ENCODE peak calls at places on chromosomes 6 and 20, in four cellular contexts. One of them, this sample, is unnamed. For H3K4me1, the result is how much of the 10 kb centered on the place peaks cover.

GRCh38 chr6:54404791-54405190 is 96.5 kb downstream of the TINAG start:
- DNase-seq in colonic mucosa: no peak
- DNase-seq in effector memory CD4-positive, alpha-beta T cell: no peak
- DNase-seq in trophoblast cell: no peak
- DNase-seq in this sample: no peak

GRCh38 chr6:103872219-103872618 is 987.5 kb downstream of the HACE1 start:
- DNase-seq in trophoblast cell: no peak
- DNase-seq in colonic mucosa: no peak
- DNase-seq in effector memory CD4-positive, alpha-beta T cell: no peak
- DNase-seq in this sample: no peak

GRCh38 chr6:153062516-153062915 is 60.0 kb upstream of the MTRF1L start:
- DNase-seq in effector memory CD4-positive, alpha-beta T cell: no peak
- DNase-seq in colonic mucosa: no peak
- DNase-seq in trophoblast cell: no peak
- DNase-seq in this sample: no peak

GRCh38 chr20:4076671-4077070 is 61.3 kb upstream of the RNF24 start:
- DNase-seq in trophoblast cell: no peak
- DNase-seq in colonic mucosa: no peak
- DNase-seq in effector memory CD4-positive, alpha-beta T cell: no peak
- DNase-seq in this sample: peak

GRCh38 chr6:26233608-26234420 is 131.2 kb upstream of the BTN3A2 start:
- DNase-seq in trophoblast cell: peak
- DNase-seq in effector memory CD4-positive, alpha-beta T cell: peak
- DNase-seq in colonic mucosa: peak
- DNase-seq in this sample: peak

GRCh38 chr6:161684721-161685120 is 410.9 kb upstream of the AGPAT4 start:
- DNase-seq in colonic mucosa: no peak
- DNase-seq in trophoblast cell: no peak
- DNase-seq in effector memory CD4-positive, alpha-beta T cell: no peak
- DNase-seq in this sample: no peak

GRCh38 chr6:93193868-93194267 is 225.5 kb downstream of the EPHA7 start:
- DNase-seq in trophoblast cell: no peak
- DNase-seq in colonic mucosa: no peak
- DNase-seq in effector memory CD4-positive, alpha-beta T cell: no peak
- DNase-seq in this sample: no peak

GRCh38 chr6:118768904-118769325 is 117.5 kb upstream of the CEP85L start:
- DNase-seq in colonic mucosa: no peak
- DNase-seq in trophoblast cell: no peak
- DNase-seq in effector memory CD4-positive, alpha-beta T cell: no peak
- DNase-seq in this sample: peak

GRCh38 chr6:27894839-27895762 is 17.1 kb downstream of the OR2B2 start:
- DNase-seq in effector memory CD4-positive, alpha-beta T cell: peak
- DNase-seq in colonic mucosa: peak
- DNase-seq in trophoblast cell: peak
- DNase-seq in this sample: peak

GRCh38 chr6:27896398-27896796 is 15.8 kb downstream of the OR2B2 start:
- DNase-seq in effector memory CD4-positive, alpha-beta T cell: no peak
- DNase-seq in colonic mucosa: no peak
- DNase-seq in trophoblast cell: no peak
- DNase-seq in this sample: no peak

GRCh38 chr6:27893059-27893835 is 18.9 kb downstream of the OR2B2 start:
- DNase-seq in effector memory CD4-positive, alpha-beta T cell: peak
- DNase-seq in trophoblast cell: peak
- DNase-seq in colonic mucosa: peak
- DNase-seq in this sample: peak

GRCh38 chr6:27892596-27893058 is 19.6 kb downstream of the OR2B2 start:
- DNase-seq in trophoblast cell: peak
- DNase-seq in effector memory CD4-positive, alpha-beta T cell: no peak
- DNase-seq in colonic mucosa: no peak
- DNase-seq in this sample: no peak

DNA sequence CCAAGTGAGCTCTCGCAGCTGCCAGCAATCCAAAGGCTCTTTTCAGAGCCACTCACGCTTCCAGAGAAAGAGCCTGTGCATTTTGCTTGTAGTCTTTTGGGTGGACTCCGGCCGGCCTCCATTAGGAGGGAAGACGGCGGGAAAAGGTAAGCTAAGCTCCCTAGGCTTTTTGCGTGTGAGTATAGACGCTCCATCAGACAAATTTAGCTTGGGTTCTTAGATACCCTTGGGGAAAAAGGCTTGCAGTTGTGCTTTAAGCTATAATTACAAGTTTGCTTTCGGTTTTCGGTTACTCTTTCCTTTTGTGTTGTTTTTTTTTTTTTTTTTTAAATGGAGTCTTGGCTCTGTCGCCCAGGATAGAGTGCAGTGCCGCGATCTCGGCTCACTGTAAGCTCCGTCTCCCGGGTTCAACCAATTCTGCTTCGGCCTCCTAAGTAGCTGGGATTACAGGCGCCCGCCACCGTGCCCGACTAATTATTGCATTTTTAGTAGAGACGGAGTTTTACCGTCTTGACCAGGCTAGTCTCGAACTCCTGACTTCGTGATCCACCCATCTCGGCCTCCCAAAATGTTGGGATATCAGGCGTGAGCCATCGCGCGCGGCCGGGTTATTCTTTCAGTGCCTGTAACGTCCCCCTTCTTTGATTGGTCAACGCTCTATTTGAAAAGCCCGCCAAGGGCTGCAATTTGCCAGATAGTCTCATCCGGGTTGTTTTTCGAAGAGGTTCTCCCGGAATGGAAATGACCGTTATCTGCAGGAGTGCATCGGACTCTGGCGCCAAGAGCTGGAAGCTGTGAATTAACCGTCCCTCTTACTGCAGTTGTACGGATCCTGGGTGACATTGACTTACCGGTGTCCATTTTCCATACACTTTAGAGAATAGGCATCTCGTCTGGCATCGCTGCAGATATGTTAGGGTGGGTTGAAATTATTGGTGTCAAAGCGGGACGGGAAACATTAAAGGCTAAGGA is 18.1 kb downstream of the OR2B2 start:
- DNase-seq in effector memory CD4-positive, alpha-beta T cell: peak
- DNase-seq in colonic mucosa: peak
- DNase-seq in trophoblast cell: peak
- DNase-seq in this sample: peak
- H3K4me1 ChIP-seq in effector memory CD4-positive, alpha-beta T cell: under half
- H3K4me1 ChIP-seq in colonic mucosa: under half
- H3K4me1 ChIP-seq in trophoblast cell: under half
- H3K4me1 ChIP-seq in this sample: under half

GRCh38 chr6:43634702-43635303 is 837 bp upstream of the MAD2L1BP start:
- DNase-seq in effector memory CD4-positive, alpha-beta T cell: no peak
- DNase-seq in trophoblast cell: no peak
- DNase-seq in colonic mucosa: no peak
- DNase-seq in this sample: no peak
- H3K4me1 ChIP-seq in effector memory CD4-positive, alpha-beta T cell: under half
- H3K4me1 ChIP-seq in trophoblast cell: under half
- H3K4me1 ChIP-seq in colonic mucosa: under half
- H3K4me1 ChIP-seq in this sample: under half

GRCh38 chr20:40416274-40416673 is 272.8 kb downstream of the MAFB start:
- DNase-seq in trophoblast cell: peak
- DNase-seq in effector memory CD4-positive, alpha-beta T cell: no peak
- DNase-seq in colonic mucosa: peak
- DNase-seq in this sample: peak
- H3K4me1 ChIP-seq in trophoblast cell: under half
- H3K4me1 ChIP-seq in effector memory CD4-positive, alpha-beta T cell: under half
- H3K4me1 ChIP-seq in colonic mucosa: under half
- H3K4me1 ChIP-seq in this sample: under half

GRCh38 chr20:43715044-43715443 is 11.8 kb downstream of the GTSF1L start:
- DNase-seq in colonic mucosa: no peak
- DNase-seq in effector memory CD4-positive, alpha-beta T cell: no peak
- DNase-seq in trophoblast cell: no peak
- DNase-seq in this sample: no peak

GRCh38 chr20:43716757-43717615 is 9.8 kb downstream of the GTSF1L start:
- DNase-seq in colonic mucosa: no peak
- DNase-seq in effector memory CD4-positive, alpha-beta T cell: no peak
- DNase-seq in trophoblast cell: no peak
- DNase-seq in this sample: no peak

GRCh38 chr20:43717616-43717995 is 9.2 kb downstream of the GTSF1L start:
- DNase-seq in effector memory CD4-positive, alpha-beta T cell: no peak
- DNase-seq in trophoblast cell: peak
- DNase-seq in colonic mucosa: no peak
- DNase-seq in this sample: no peak

GRCh38 chr20:43716123-43716522 is 10.7 kb downstream of the GTSF1L start:
- DNase-seq in trophoblast cell: no peak
- DNase-seq in colonic mucosa: no peak
- DNase-seq in effector memory CD4-positive, alpha-beta T cell: no peak
- DNase-seq in this sample: no peak

GRCh38 chr20:43715511-43715910 is 11.3 kb downstream of the GTSF1L start:
- DNase-seq in trophoblast cell: no peak
- DNase-seq in colonic mucosa: no peak
- DNase-seq in effector memory CD4-positive, alpha-beta T cell: no peak
- DNase-seq in this sample: no peak
- H3K4me1 ChIP-seq in trophoblast cell: under half
- H3K4me1 ChIP-seq in colonic mucosa: under half
- H3K4me1 ChIP-seq in effector memory CD4-positive, alpha-beta T cell: under half
- H3K4me1 ChIP-seq in this sample: under half

GRCh38 chr6:52516943-52517342 is 59.9 kb downstream of the TRAM2 start:
- DNase-seq in trophoblast cell: no peak
- DNase-seq in colonic mucosa: no peak
- DNase-seq in effector memory CD4-positive, alpha-beta T cell: no peak
- DNase-seq in this sample: no peak
- H3K4me1 ChIP-seq in trophoblast cell: under half
- H3K4me1 ChIP-seq in colonic mucosa: under half
- H3K4me1 ChIP-seq in effector memory CD4-positive, alpha-beta T cell: under half
- H3K4me1 ChIP-seq in this sample: under half

GRCh38 chr6:13436691-13437568 is 50.5 kb downstream of the GFOD1 start:
- DNase-seq in trophoblast cell: no peak
- DNase-seq in colonic mucosa: no peak
- DNase-seq in effector memory CD4-positive, alpha-beta T cell: no peak
- DNase-seq in this sample: no peak
- H3K4me1 ChIP-seq in trophoblast cell: under half
- H3K4me1 ChIP-seq in colonic mucosa: under half
- H3K4me1 ChIP-seq in effector memory CD4-positive, alpha-beta T cell: under half
- H3K4me1 ChIP-seq in this sample: under half